ENCODE peak calls at places on chromosomes 5 and 9, in nine cellular contexts. S is CD8-positive, alpha-beta T cell; O is pancreas; B is transverse colon; R is stomach; W is PC-9; D is hepatocyte; V is endodermal cell; Q is gastrocnemius medialis. P is an unnamed sample. For H3K4me1, the result is how much of the 10 kb centered on the place peaks cover.

GRCh38 chr9:92989561-92989960 is 42.2 kb downstream of the FGD3 start:
- DNase-seq in S (no peak), O (no peak), B (no peak), R (no peak), W (no peak), D (no peak), V (no peak), Q (no peak), P (no peak)

GRCh38 chr5:9766581-9766980 is 136.4 kb upstream of the TAS2R1 start:
- DNase-seq in S (no peak), O (no peak), B (no peak), R (no peak), W (no peak), D (no peak), V (no peak), Q (no peak), P (no peak)

GRCh38 chr5:142904421-142904820 is 134.2 kb downstream of the ARHGAP26 start:
- DNase-seq in S (no peak), O (no peak), B (no peak), R (no peak), W (peak), D (no peak), V (no peak), Q (no peak), P (no peak)

GRCh38 chr5:69167488-69167845 is 517 bp downstream of the CCNB1 start:
- DNase-seq in S (no peak), O (no peak), B (no peak), R (no peak), W (no peak), D (peak), V (no peak), Q (no peak), P (no peak)

GRCh38 chr5:87390075-87390474 is 22.7 kb downstream of the CCNH start:
- DNase-seq in S (no peak), O (no peak), B (no peak), R (no peak), W (no peak), D (no peak), V (no peak), Q (no peak), P (no peak)

GRCh38 chr5:169424279-169424955 is 123.5 kb upstream of the SLIT3 start:
- DNase-seq in S (no peak), O (no peak), B (no peak), R (no peak), W (no peak), D (no peak), V (no peak), Q (no peak), P (no peak)

GRCh38 chr9:99753436-99753835 is 68.2 kb upstream of the NR4A3 start:
- DNase-seq in S (no peak), O (no peak), B (no peak), R (no peak), W (no peak), D (no peak), V (no peak), Q (no peak), P (no peak)

GRCh38 chr5:59798862-59799667 is 94.5 kb downstream of the PDE4D start:
- DNase-seq in S (no peak), O (no peak), B (peak), R (no peak), W (peak), D (peak), V (no peak), Q (no peak), P (no peak)

GRCh38 chr9:130433168-130433946 is 11.4 kb upstream of the ASS1 start:
- DNase-seq in S (no peak), O (no peak), B (no peak), R (no peak), W (peak), D (peak), V (peak), Q (no peak), P (peak)

GRCh38 chr9:33025572-33026347 is 687 bp downstream of the DNAJA1 start:
- DNase-seq in S (peak), O (peak), B (peak), R (peak), W (peak), D (peak), V (peak), Q (peak), P (peak)

GRCh38 chr5:150441813-150442698 is 7.5 kb downstream of the RPS14 start:
- DNase-seq in S (no peak), O (no peak), B (no peak), R (no peak), W (no peak), D (no peak), V (peak), Q (peak), P (no peak)

GRCh38 chr9:33189331-33189731 is 22.2 kb upstream of the B4GALT1 start:
- DNase-seq in S (no peak), O (no peak), B (no peak), R (no peak), W (no peak), D (no peak), V (no peak), Q (no peak), P (no peak)

GRCh38 chr9:33129251-33129885 is 37.8 kb downstream of the B4GALT1 start:
- DNase-seq in S (no peak), O (no peak), B (peak), R (no peak), W (no peak), D (no peak), V (no peak), Q (no peak), P (no peak)

GRCh38 chr5:38417658-38418017 is 138.8 kb downstream of the LIFR start:
- DNase-seq in S (no peak), O (no peak), B (no peak), R (no peak), W (no peak), D (no peak), V (no peak), Q (no peak), P (no peak)

GRCh38 chr9:112037281-112038016 is 137.6 kb downstream of the SUSD1 start:
- DNase-seq in S (peak), O (no peak), B (peak), R (no peak), W (no peak), D (no peak), V (peak), Q (no peak), P (no peak)

GRCh38 chr5:125410501-125411162 is 664.2 kb upstream of the ZNF608 start:
- DNase-seq in S (no peak), O (no peak), B (no peak), R (no peak), W (no peak), D (peak), V (no peak), Q (no peak), P (no peak)

GRCh38 chr9:90807006-90807405 is 5.4 kb downstream of the SYK start:
- DNase-seq in S (no peak), O (no peak), B (no peak), R (no peak), W (no peak), D (no peak), V (no peak), Q (no peak), P (no peak)

GRCh38 chr9:130714586-130715110 is 21.1 kb downstream of the EXOSC2 start:
- DNase-seq in S (no peak), O (no peak), B (no peak), R (no peak), W (no peak), D (no peak), V (no peak), Q (no peak), P (no peak)

GRCh38 chr5:153592081-153592480 is 101.6 kb downstream of the GRIA1 start:
- DNase-seq in S (no peak), O (no peak), B (no peak), R (no peak), W (no peak), D (no peak), V (no peak), Q (no peak), P (no peak)

GRCh38 chr9:113526231-113526746 is 62.8 kb downstream of the RGS3 start:
- DNase-seq in S (no peak), O (no peak), B (no peak), R (no peak), W (no peak), D (no peak), V (no peak), Q (no peak), P (no peak)

GRCh38 chr9:113525208-113525607 is 61.7 kb downstream of the RGS3 start:
- DNase-seq in S (no peak), O (no peak), B (no peak), R (no peak), W (no peak), D (no peak), V (no peak), Q (no peak), P (no peak)

GRCh38 chr9:113524460-113524859 is 60.9 kb downstream of the RGS3 start:
- DNase-seq in S (no peak), O (no peak), B (peak), R (peak), W (no peak), D (no peak), V (no peak), Q (no peak), P (no peak)

GRCh38 chr9:113526841-113527240 is 63.3 kb downstream of the RGS3 start:
- DNase-seq in S (peak), O (no peak), B (no peak), R (no peak), W (no peak), D (no peak), V (no peak), Q (no peak), P (no peak)

GRCh38 chr9:113525831-113526230 is 62.3 kb downstream of the RGS3 start:
- DNase-seq in S (no peak), O (no peak), B (no peak), R (no peak), W (no peak), D (no peak), V (no peak), Q (no peak), P (no peak)
- H3K4me1 ChIP-seq in S (half or more), O (under half), B (half or more), R (under half), W (under half), D (half or more), V (under half), Q (half or more), P (half or more)

DNA sequence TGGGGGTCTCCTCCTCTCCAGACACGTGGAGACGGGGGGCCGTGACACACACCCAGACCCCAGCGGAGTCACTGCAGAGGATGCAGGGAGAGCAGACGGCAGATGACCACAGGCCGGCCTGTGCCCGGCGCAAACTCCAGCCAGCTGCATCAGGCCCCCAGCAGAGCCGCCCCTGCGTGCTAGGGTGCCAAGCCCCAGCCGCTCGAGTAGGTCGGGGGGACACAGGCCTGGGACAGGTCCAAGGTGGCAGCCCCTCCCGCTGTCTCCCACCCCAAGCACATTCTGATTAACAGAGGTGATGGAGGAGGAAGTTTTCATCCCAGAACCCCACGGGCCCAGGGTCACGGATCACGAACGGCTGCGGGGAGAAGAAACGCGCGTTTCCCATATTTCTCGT is 14.4 kb downstream of the NACC2 start:
- DNase-seq in S (peak), O (no peak), B (no peak), R (no peak), W (no peak), D (no peak), V (no peak), Q (no peak), P (no peak)
- H3K4me1 ChIP-seq in S (under half), O (under half), B (under half), R (under half), W (under half), D (under half), V (under half), Q (under half), P (half or more)

DNA sequence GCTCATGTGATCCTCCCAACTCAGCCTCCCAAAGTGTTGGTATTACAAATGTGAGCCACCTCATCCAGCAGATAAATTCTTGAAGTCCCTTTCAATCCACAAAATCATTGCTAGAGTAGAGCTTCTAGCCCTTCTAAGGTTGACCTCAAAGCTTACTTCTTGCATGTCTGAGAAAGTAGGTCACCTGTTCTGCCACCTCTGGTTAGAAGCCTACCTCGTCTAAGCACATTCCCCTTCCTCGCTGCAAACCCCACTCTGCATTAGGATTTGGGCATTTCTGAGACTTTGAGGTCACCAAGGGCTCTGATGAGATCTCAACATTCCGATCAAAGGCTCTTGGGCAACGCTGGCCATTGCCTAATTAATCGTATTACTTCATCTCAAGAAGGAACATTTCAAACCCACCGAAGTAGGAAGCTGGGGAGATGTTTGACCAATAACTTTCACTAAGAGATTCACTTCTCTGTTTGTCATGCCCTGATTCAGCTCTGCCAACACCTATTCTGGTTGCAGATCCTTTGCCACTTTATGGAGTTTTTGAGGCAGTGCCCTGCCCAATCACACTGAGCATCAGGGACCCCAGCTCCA is 8.6 kb downstream of the ADAM19 start:
- DNase-seq in S (no peak), O (no peak), B (no peak), R (no peak), W (no peak), D (no peak), V (peak), Q (no peak), P (no peak)
- H3K4me1 ChIP-seq in S (under half), O (under half), B (under half), R (under half), W (under half), D (under half), V (under half), Q (under half), P (half or more)

DNA sequence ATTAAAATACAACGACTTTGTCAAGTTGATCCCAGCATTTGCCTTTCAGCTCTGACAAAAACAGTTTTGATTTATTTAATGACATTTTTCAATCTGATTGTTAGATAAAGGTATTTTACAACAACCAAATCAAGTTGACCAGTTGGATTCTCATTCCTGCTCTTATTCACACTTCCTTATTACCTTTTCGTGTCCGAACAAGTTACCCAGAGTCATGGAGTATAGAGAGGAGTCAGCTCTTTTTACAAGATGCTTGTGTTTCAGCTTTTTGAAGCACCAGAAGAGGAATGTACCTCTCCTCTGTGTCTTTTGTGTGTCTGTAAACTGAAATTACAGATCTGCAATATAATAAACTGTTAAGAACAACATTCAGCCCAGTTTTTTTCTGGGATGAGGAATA is 151.3 kb upstream of the TMEM161B start:
- DNase-seq in S (no peak), O (no peak), B (no peak), R (no peak), W (no peak), D (no peak), V (no peak), Q (no peak), P (no peak)
- H3K4me1 ChIP-seq in S (under half), O (under half), B (under half), R (under half), W (under half), D (under half), V (under half), Q (under half), P (under half)

GRCh38 chr5:80139573-80139972 is 104.4 kb downstream of the THBS4 start:
- DNase-seq in S (no peak), O (no peak), B (no peak), R (no peak), W (no peak), D (no peak), V (no peak), Q (no peak), P (no peak)

GRCh38 chr5:80142996-80143395 is 107.8 kb downstream of the THBS4 start:
- DNase-seq in S (no peak), O (no peak), B (no peak), R (no peak), W (no peak), D (no peak), V (peak), Q (no peak), P (no peak)

GRCh38 chr5:80141681-80142080 is 106.5 kb downstream of the THBS4 start:
- DNase-seq in S (no peak), O (no peak), B (no peak), R (no peak), W (no peak), D (no peak), V (no peak), Q (no peak), P (no peak)

GRCh38 chr5:80141147-80141671 is 106.1 kb downstream of the THBS4 start:
- DNase-seq in S (no peak), O (peak), B (peak), R (peak), W (no peak), D (peak), V (peak), Q (peak), P (peak)

DNA sequence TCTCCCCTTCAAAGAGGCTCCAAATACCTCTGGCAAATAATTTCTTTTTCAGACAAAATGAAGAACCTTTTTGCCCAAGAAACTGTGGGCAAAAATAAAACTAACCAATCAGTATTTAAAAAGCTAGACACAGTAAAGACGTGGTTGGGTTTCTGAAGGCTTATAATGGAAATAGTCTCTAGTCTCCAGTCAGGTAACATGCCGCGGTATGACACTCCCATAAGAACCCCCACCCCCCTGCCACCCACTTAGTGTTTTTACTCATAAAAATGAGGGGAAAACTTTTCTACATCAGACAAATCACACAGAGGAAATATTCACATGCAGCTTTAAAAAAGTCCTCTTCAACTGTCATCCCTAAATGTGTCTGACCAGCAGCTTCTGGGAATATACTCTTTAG is 105.3 kb downstream of the THBS4 start:
- DNase-seq in S (peak), O (no peak), B (no peak), R (no peak), W (no peak), D (no peak), V (no peak), Q (no peak), P (no peak)
- H3K4me1 ChIP-seq in S (half or more), O (under half), B (under half), R (under half), W (under half), D (under half), V (under half), Q (under half), P (under half)